ENCODE peak calls at places on chromosomes 1 and 21, in four cellular contexts. H is uterus, P is GM23248, F is A549. K is an unnamed sample. For H3K4me1, the result is how much of the 10 kb centered on the place peaks cover.

GRCh38 chr1:165365344-165365743 is 8.8 kb upstream of the LMX1A start:
- DNase-seq in H (no peak), P (peak), F (no peak), K (no peak)

GRCh38 chr1:40856116-40856515 is 6.0 kb downstream of the CITED4 start:
- DNase-seq in P (no peak), H (no peak), F (no peak), K (no peak)

GRCh38 chr1:200740291-200741212 is 1.9 kb downstream of the CAMSAP2 start:
- DNase-seq in H (no peak), P (peak), F (no peak), K (no peak)

GRCh38 chr1:229341811-229342304 is 989 bp downstream of the CCSAP start:
- DNase-seq in P (peak), F (no peak), H (no peak), K (no peak)

GRCh38 chr1:197696372-197696771 is 78.9 kb downstream of the DENND1B start:
- DNase-seq in P (peak), H (no peak), F (no peak), K (no peak)

GRCh38 chr1:225760531-225760930 is 17.1 kb upstream of the SRP9 start:
- DNase-seq in P (no peak), H (no peak), F (no peak), K (no peak)

GRCh38 chr1:67415041-67415440 is 15.2 kb downstream of the SERBP1 start:
- DNase-seq in P (no peak), H (no peak), F (no peak), K (no peak)

GRCh38 chr1:111733996-111734369 is 5.2 kb downstream of the INKA2 start:
- DNase-seq in H (no peak), F (no peak), P (no peak), K (no peak)

GRCh38 chr21:38527737-38528136 is 29.5 kb upstream of the ERG start:
- DNase-seq in F (no peak), H (no peak), P (no peak), K (no peak)

GRCh38 chr1:30008372-30008997 is 714.9 kb downstream of the MATN1 start:
- DNase-seq in H (no peak), P (no peak), F (no peak), K (no peak)

GRCh38 chr1:207520946-207521345 is 25.0 kb downstream of the CR1 start:
- DNase-seq in H (no peak), F (no peak), P (no peak), K (no peak)

GRCh38 chr1:53592985-53593757 is 134.0 kb downstream of the DMRTB1 start:
- DNase-seq in F (no peak), P (no peak), H (no peak), K (no peak)

GRCh38 chr1:72109916-72110315 is 172.4 kb downstream of the NEGR1 start:
- DNase-seq in H (no peak), P (no peak), F (no peak), K (no peak)

GRCh38 chr21:29155118-29155932 is 24.9 kb downstream of the MAP3K7CL start:
- DNase-seq in H (peak), F (no peak), P (peak), K (no peak)

GRCh38 chr1:92329356-92330129 is 30.7 kb downstream of the RPAP2 start:
- DNase-seq in P (peak), F (no peak), H (no peak), K (no peak)

GRCh38 chr1:206590025-206590834 is 22.0 kb downstream of the EIF2D start:
- DNase-seq in F (no peak), H (no peak), P (peak), K (peak)

GRCh38 chr1:91608876-91609275 is 108.2 kb downstream of the CDC7 start:
- DNase-seq in P (peak), F (no peak), H (no peak), K (no peak)

GRCh38 chr1:229664133-229664689 is 38.2 kb downstream of the URB2 start:
- DNase-seq in P (peak), H (no peak), F (no peak), K (peak)

GRCh38 chr1:188006354-188006753 is 1177.6 kb downstream of the PLA2G4A start:
- DNase-seq in F (no peak), H (no peak), P (no peak), K (no peak)

GRCh38 chr1:11629626-11630025 is 24.6 kb downstream of the FBXO2 start:
- DNase-seq in F (no peak), P (no peak), H (no peak), K (no peak)

GRCh38 chr1:7407547-7407895 is 363.6 kb upstream of the VAMP3 start:
- DNase-seq in F (no peak), H (no peak), P (no peak), K (no peak)

GRCh38 chr1:91523462-91523861 is 22.8 kb downstream of the CDC7 start:
- DNase-seq in F (no peak), H (no peak), P (peak), K (no peak)

GRCh38 chr1:150881331-150882070 is 5.1 kb upstream of the ARNT start:
- DNase-seq in F (no peak), P (peak), H (peak), K (no peak)

GRCh38 chr1:159171688-159172501 is 480 bp downstream of the CADM3 start:
- DNase-seq in H (no peak), F (peak), P (no peak), K (no peak)

GRCh38 chr1:118247593-118247992 is 62.6 kb upstream of the SPAG17 start:
- DNase-seq in H (no peak), P (peak), F (peak), K (no peak)

GRCh38 chr1:89309828-89310227 is 37.2 kb upstream of the GBP5 start:
- DNase-seq in H (no peak), P (no peak), F (no peak), K (no peak)

GRCh38 chr1:7669559-7670208 is 101.4 kb upstream of the VAMP3 start:
- DNase-seq in P (peak), F (peak), H (no peak), K (peak)

GRCh38 chr21:44762221-44763049 is 39.2 kb downstream of the UBE2G2 start:
- DNase-seq in F (no peak), H (no peak), P (no peak), K (no peak)

GRCh38 chr1:238252033-238252802 is 361.5 kb upstream of the ZP4 start:
- DNase-seq in H (peak), F (peak), P (peak), K (peak)

GRCh38 chr1:113975211-113975895 is 3.9 kb upstream of the OLFML3 start:
- DNase-seq in P (peak), F (no peak), H (no peak), K (no peak)

GRCh38 chr1:185795181-185795580 is 61.0 kb downstream of the HMCN1 start:
- DNase-seq in F (no peak), H (no peak), P (peak), K (no peak)

GRCh38 chr21:9008636-9009035 is 1512.7 kb upstream of the TPTE start:
- DNase-seq in H (no peak), F (no peak), P (no peak), K (no peak)

GRCh38 chr1:241138248-241138647 is 218.8 kb downstream of the RGS7 start:
- DNase-seq in P (no peak), F (no peak), H (no peak), K (no peak)

GRCh38 chr1:171486048-171486519 is 754 bp downstream of the PRRC2C start:
- DNase-seq in H (no peak), F (peak), P (peak), K (peak)

GRCh38 chr1:110281363-110282290 is 57.5 kb upstream of the RBM15 start:
- DNase-seq in H (no peak), P (peak), F (no peak), K (no peak)

GRCh38 chr1:92784051-92784638 is 763 bp downstream of the EVI5 start:
- DNase-seq in P (peak), H (peak), F (peak), K (peak)

DNA sequence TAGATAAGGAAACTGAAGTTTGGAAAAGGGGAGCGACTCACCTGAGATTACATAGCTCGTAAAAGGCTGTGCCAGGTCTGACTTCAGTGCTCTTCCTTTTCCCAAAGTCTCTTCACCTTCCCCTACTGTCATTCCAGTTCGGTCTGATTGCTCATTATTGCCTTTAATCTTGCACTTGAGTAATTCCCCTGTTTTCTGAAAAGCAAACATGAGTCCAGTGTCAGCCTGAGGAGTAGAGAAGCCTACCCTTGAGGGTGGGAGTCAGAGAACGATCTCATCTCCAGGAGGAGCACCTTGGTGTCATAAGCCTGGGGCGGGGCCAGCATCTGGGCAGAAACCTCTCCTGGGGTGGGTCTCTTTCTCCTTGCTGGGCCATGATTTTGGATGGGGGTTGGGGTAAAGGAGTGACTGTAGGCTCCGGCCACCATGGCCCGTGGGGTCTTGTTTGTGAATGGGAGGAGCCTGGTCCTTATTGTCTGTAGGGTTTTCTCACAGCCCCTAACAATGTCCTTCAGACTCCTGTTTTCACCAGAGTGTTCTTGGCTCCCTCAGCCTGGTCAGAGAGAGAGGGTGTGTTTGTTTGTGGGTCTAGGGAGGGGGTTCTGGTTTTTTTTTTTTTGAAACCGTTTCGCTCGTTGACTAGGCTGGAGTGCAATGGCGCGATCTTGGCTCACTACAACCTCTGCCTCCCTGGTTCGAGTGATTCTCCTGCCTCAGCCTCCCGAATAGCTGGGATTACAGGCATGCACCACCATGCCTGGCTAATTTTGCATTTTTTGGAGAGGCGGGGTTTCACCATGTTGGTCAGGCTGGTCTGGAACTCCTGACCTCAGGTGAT is 6.0 kb downstream of the VANGL2 start:
- DNase-seq in H (no peak), F (no peak), P (no peak), K (no peak)
- H3K4me3 ChIP-seq in H (no peak), F (no peak), P (no peak), K (no peak)

GRCh38 chr1:234748713-234749112 is 138.7 kb upstream of the IRF2BP2 start:
- DNase-seq in H (no peak), P (no peak), F (no peak), K (no peak)
- H3K4me1 ChIP-seq in H (under half), P (under half), F (under half), K (under half)

GRCh38 chr1:6330410-6330827 is 63.1 kb downstream of the ACOT7 start:
- DNase-seq in P (peak), H (no peak), F (no peak), K (no peak)

GRCh38 chr1:6331543-6332246 is 61.9 kb downstream of the ACOT7 start:
- DNase-seq in P (no peak), H (no peak), F (no peak), K (no peak)

GRCh38 chr1:6329851-6330250 is 63.7 kb downstream of the ACOT7 start:
- DNase-seq in F (no peak), H (no peak), P (peak), K (no peak)

GRCh38 chr1:6328696-6329095 is 64.9 kb downstream of the ACOT7 start:
- DNase-seq in P (no peak), H (no peak), F (no peak), K (no peak)

DNA sequence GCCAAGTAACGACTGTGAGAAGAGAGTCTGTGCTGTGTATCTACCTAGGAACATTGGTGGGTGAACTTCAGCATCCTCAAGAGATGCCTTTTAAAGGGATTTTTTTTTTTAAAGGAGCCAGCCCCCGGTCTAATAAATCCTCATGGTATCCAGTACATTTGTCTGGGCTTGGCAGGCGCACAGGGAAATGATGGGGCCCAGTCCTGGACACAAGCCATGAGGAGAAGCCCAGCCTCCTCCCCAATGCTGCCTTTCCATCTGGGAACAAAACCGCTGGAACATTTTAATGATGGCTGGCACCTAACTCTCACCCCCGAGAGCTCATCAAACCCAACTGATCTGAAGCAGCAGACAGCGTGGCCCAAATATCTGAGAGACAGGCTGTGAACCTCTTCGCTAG is 64.2 kb downstream of the ACOT7 start:
- DNase-seq in F (no peak), H (peak), P (peak), K (no peak)
- H3K27ac ChIP-seq in F (no peak), H (peak), P (peak), K (no peak)

GRCh38 chr1:28441674-28442073 is 64.2 kb upstream of the RCC1 start:
- DNase-seq in F (no peak), H (no peak), P (no peak), K (no peak)

GRCh38 chr1:28439320-28439719 is 66.5 kb upstream of the RCC1 start:
- DNase-seq in H (no peak), P (peak), F (no peak), K (no peak)

GRCh38 chr1:28437924-28438699 is 67.7 kb upstream of the RCC1 start:
- DNase-seq in P (peak), H (peak), F (peak), K (no peak)

GRCh38 chr1:28437260-28437923 is 67.9 kb downstream of the PHACTR4 start:
- DNase-seq in P (peak), H (peak), F (no peak), K (no peak)

GRCh38 chr1:28436211-28436769 is 66.8 kb downstream of the PHACTR4 start:
- DNase-seq in P (no peak), F (no peak), H (no peak), K (no peak)
- H3K4me3 ChIP-seq in P (no peak), F (no peak), H (no peak), K (no peak)

GRCh38 chr1:23169219-23169575 is 541 bp upstream of the LUZP1 start:
- DNase-seq in P (no peak), F (no peak), H (no peak), K (no peak)

GRCh38 chr1:23168462-23169218 is at the start of gene LUZP1:
- DNase-seq in F (no peak), H (peak), P (peak), K (peak)

GRCh38 chr1:23167353-23168078 is 1.1 kb downstream of the LUZP1 start:
- DNase-seq in H (peak), P (peak), F (no peak), K (peak)

GRCh38 chr1:23168079-23168461 is 586 bp downstream of the LUZP1 start:
- DNase-seq in F (no peak), H (peak), P (peak), K (peak)

GRCh38 chr1:23166854-23167253 is 1.8 kb downstream of the LUZP1 start:
- DNase-seq in F (no peak), P (peak), H (no peak), K (no peak)
- H3K4me1 ChIP-seq in F (under half), P (under half), H (under half), K (under half)

GRCh38 chr1:921011-921837 is 2.5 kb upstream of the SAMD11 start:
- DNase-seq in H (peak), P (peak), F (peak), K (peak)

GRCh38 chr1:925532-926421 is 2.1 kb downstream of the SAMD11 start:
- DNase-seq in P (peak), H (no peak), F (no peak), K (no peak)

GRCh38 chr1:923991-924618 is 382 bp downstream of the SAMD11 start:
- DNase-seq in F (no peak), P (peak), H (no peak), K (no peak)

GRCh38 chr1:924619-925323 is 1.0 kb downstream of the SAMD11 start:
- DNase-seq in P (peak), F (no peak), H (no peak), K (no peak)

DNA sequence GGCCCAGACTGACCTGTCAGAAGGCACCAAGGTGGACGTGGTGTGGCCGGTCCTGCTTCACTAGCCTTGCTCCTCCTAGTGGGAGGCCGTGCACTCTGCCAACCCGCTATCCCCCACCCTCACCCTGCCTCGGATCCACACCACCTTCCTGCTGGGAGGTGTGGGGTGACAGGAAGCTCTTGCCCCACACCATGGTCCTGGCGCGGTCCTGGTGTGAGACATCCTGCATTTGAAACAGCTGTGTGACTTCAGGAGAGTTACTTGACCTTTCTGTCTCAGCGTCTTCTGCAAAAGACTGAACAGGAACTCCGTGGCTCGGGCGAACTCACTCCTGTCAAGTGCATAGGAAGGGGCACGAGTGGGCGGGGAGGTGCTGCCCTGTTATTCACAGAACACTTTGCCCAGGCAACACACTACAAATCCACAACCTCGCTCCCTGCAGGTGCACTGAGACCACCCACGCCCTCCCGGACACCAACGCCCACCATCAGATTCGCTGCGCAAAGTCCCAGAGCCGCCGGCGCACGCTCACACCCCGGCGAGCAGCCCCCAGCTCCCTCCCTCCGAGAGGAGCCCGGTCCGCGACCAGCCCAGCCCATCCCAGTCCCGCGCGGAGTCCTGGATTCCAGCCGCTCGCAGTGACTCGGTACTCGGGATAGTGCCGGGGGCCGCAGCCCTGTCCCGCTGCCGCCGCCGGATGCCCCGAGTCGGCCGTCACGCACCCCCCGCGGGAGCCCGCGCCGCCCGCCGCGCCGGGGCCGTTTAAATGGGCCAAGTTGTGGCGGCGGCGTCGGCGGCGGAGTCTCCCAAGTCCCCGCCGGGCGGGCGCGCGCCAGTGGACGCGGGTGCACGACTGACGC is at the start of gene SAMD11:
- DNase-seq in P (peak), F (no peak), H (peak), K (no peak)
- H3K27ac ChIP-seq in P (peak), F (peak), H (no peak), K (no peak)

GRCh38 chr1:37755290-37755689 is 9.6 kb downstream of the EPHA10 start:
- DNase-seq in F (no peak), H (no peak), P (no peak), K (no peak)

GRCh38 chr1:37753473-37754321 is 11.2 kb downstream of the EPHA10 start:
- DNase-seq in P (no peak), F (no peak), H (no peak), K (no peak)

GRCh38 chr1:37752213-37752582 is 12.7 kb downstream of the EPHA10 start:
- DNase-seq in P (no peak), H (no peak), F (no peak), K (no peak)

GRCh38 chr1:37755951-37756350 is 9.0 kb downstream of the EPHA10 start:
- DNase-seq in P (no peak), F (no peak), H (no peak), K (no peak)

GRCh38 chr1:37752583-37753471 is 12.1 kb downstream of the EPHA10 start:
- DNase-seq in F (peak), P (peak), H (no peak), K (no peak)
- H3K4me3 ChIP-seq in F (peak), P (no peak), H (no peak), K (no peak)